ENCODE peak calls at places on chromosomes 3 and 15, in eight cellular contexts. One of them, this sample, is unnamed.

GRCh38 chr15:88994286-88994685 is 81.1 kb upstream of the MFGE8 start:
- DNase-seq in central memory CD4-positive, alpha-beta T cell: no peak
- DNase-seq in epithelial cell of esophagus: peak
- DNase-seq in DND-41: no peak
- DNase-seq in body of pancreas: no peak
- DNase-seq in activated CD4-positive, CD25-positive, alpha-beta regulatory T cell treated with anti-CD3 and anti-CD28 coated beads, Interleukin-2, amount 50 U/mL, for 72 hours: no peak
- DNase-seq in T-helper 9 cell: no peak
- DNase-seq in islet precursor cell: no peak
- DNase-seq in this sample: no peak

GRCh38 chr3:185270262-185270955 is 16.6 kb upstream of the EHHADH start:
- DNase-seq in islet precursor cell: peak
- DNase-seq in epithelial cell of esophagus: peak
- DNase-seq in T-helper 9 cell: no peak
- DNase-seq in activated CD4-positive, CD25-positive, alpha-beta regulatory T cell treated with anti-CD3 and anti-CD28 coated beads, Interleukin-2, amount 50 U/mL, for 72 hours: no peak
- DNase-seq in central memory CD4-positive, alpha-beta T cell: no peak
- DNase-seq in body of pancreas: peak
- DNase-seq in DND-41: no peak
- DNase-seq in this sample: peak

GRCh38 chr15:53787349-53787748 is 27.9 kb upstream of the WDR72 start:
- DNase-seq in T-helper 9 cell: no peak
- DNase-seq in body of pancreas: no peak
- DNase-seq in epithelial cell of esophagus: no peak
- DNase-seq in islet precursor cell: no peak
- DNase-seq in activated CD4-positive, CD25-positive, alpha-beta regulatory T cell treated with anti-CD3 and anti-CD28 coated beads, Interleukin-2, amount 50 U/mL, for 72 hours: no peak
- DNase-seq in central memory CD4-positive, alpha-beta T cell: no peak
- DNase-seq in DND-41: no peak
- DNase-seq in this sample: no peak

GRCh38 chr3:143337387-143337786 is 217.8 kb downstream of the CHST2 start:
- DNase-seq in central memory CD4-positive, alpha-beta T cell: no peak
- DNase-seq in DND-41: no peak
- DNase-seq in T-helper 9 cell: no peak
- DNase-seq in activated CD4-positive, CD25-positive, alpha-beta regulatory T cell treated with anti-CD3 and anti-CD28 coated beads, Interleukin-2, amount 50 U/mL, for 72 hours: no peak
- DNase-seq in islet precursor cell: no peak
- DNase-seq in body of pancreas: no peak
- DNase-seq in epithelial cell of esophagus: no peak
- DNase-seq in this sample: no peak

GRCh38 chr3:104992618-104993017 is 374.1 kb upstream of the ALCAM start:
- DNase-seq in central memory CD4-positive, alpha-beta T cell: no peak
- DNase-seq in activated CD4-positive, CD25-positive, alpha-beta regulatory T cell treated with anti-CD3 and anti-CD28 coated beads, Interleukin-2, amount 50 U/mL, for 72 hours: no peak
- DNase-seq in islet precursor cell: no peak
- DNase-seq in T-helper 9 cell: no peak
- DNase-seq in DND-41: no peak
- DNase-seq in body of pancreas: no peak
- DNase-seq in epithelial cell of esophagus: no peak
- DNase-seq in this sample: no peak

GRCh38 chr3:143529018-143529478 is 319.2 kb downstream of the SLC9A9 start:
- DNase-seq in T-helper 9 cell: no peak
- DNase-seq in central memory CD4-positive, alpha-beta T cell: no peak
- DNase-seq in activated CD4-positive, CD25-positive, alpha-beta regulatory T cell treated with anti-CD3 and anti-CD28 coated beads, Interleukin-2, amount 50 U/mL, for 72 hours: no peak
- DNase-seq in DND-41: peak
- DNase-seq in body of pancreas: no peak
- DNase-seq in epithelial cell of esophagus: no peak
- DNase-seq in islet precursor cell: no peak
- DNase-seq in this sample: no peak

GRCh38 chr15:32649336-32649735 is 7.8 kb downstream of the SCG5 start:
- DNase-seq in body of pancreas: peak
- DNase-seq in DND-41: no peak
- DNase-seq in activated CD4-positive, CD25-positive, alpha-beta regulatory T cell treated with anti-CD3 and anti-CD28 coated beads, Interleukin-2, amount 50 U/mL, for 72 hours: no peak
- DNase-seq in islet precursor cell: no peak
- DNase-seq in T-helper 9 cell: no peak
- DNase-seq in epithelial cell of esophagus: peak
- DNase-seq in central memory CD4-positive, alpha-beta T cell: no peak
- DNase-seq in this sample: peak

GRCh38 chr15:84826369-84826823 is 9.2 kb downstream of the ALPK3 start:
- DNase-seq in T-helper 9 cell: no peak
- DNase-seq in DND-41: no peak
- DNase-seq in activated CD4-positive, CD25-positive, alpha-beta regulatory T cell treated with anti-CD3 and anti-CD28 coated beads, Interleukin-2, amount 50 U/mL, for 72 hours: no peak
- DNase-seq in body of pancreas: peak
- DNase-seq in epithelial cell of esophagus: peak
- DNase-seq in islet precursor cell: peak
- DNase-seq in central memory CD4-positive, alpha-beta T cell: no peak
- DNase-seq in this sample: no peak

GRCh38 chr3:123870033-123870432 is 14.1 kb downstream of the MYLK start:
- DNase-seq in DND-41: no peak
- DNase-seq in T-helper 9 cell: no peak
- DNase-seq in epithelial cell of esophagus: peak
- DNase-seq in central memory CD4-positive, alpha-beta T cell: no peak
- DNase-seq in islet precursor cell: no peak
- DNase-seq in body of pancreas: no peak
- DNase-seq in activated CD4-positive, CD25-positive, alpha-beta regulatory T cell treated with anti-CD3 and anti-CD28 coated beads, Interleukin-2, amount 50 U/mL, for 72 hours: no peak
- DNase-seq in this sample: no peak

GRCh38 chr15:45732544-45733130 is 97.8 kb downstream of the SQOR start:
- DNase-seq in central memory CD4-positive, alpha-beta T cell: no peak
- DNase-seq in body of pancreas: no peak
- DNase-seq in islet precursor cell: no peak
- DNase-seq in activated CD4-positive, CD25-positive, alpha-beta regulatory T cell treated with anti-CD3 and anti-CD28 coated beads, Interleukin-2, amount 50 U/mL, for 72 hours: no peak
- DNase-seq in T-helper 9 cell: no peak
- DNase-seq in DND-41: no peak
- DNase-seq in epithelial cell of esophagus: no peak
- DNase-seq in this sample: no peak

GRCh38 chr3:29381595-29381994 is 100.7 kb downstream of the RBMS3 start:
- DNase-seq in body of pancreas: no peak
- DNase-seq in islet precursor cell: no peak
- DNase-seq in epithelial cell of esophagus: peak
- DNase-seq in central memory CD4-positive, alpha-beta T cell: no peak
- DNase-seq in T-helper 9 cell: no peak
- DNase-seq in activated CD4-positive, CD25-positive, alpha-beta regulatory T cell treated with anti-CD3 and anti-CD28 coated beads, Interleukin-2, amount 50 U/mL, for 72 hours: no peak
- DNase-seq in DND-41: no peak
- DNase-seq in this sample: peak

GRCh38 chr3:69239063-69239462 is 116.7 kb upstream of the LMOD3 start:
- DNase-seq in activated CD4-positive, CD25-positive, alpha-beta regulatory T cell treated with anti-CD3 and anti-CD28 coated beads, Interleukin-2, amount 50 U/mL, for 72 hours: no peak
- DNase-seq in body of pancreas: no peak
- DNase-seq in islet precursor cell: peak
- DNase-seq in central memory CD4-positive, alpha-beta T cell: no peak
- DNase-seq in DND-41: no peak
- DNase-seq in epithelial cell of esophagus: no peak
- DNase-seq in T-helper 9 cell: no peak
- DNase-seq in this sample: no peak

GRCh38 chr15:59298255-59298856 is 74.3 kb downstream of the MYO1E start:
- DNase-seq in T-helper 9 cell: no peak
- DNase-seq in epithelial cell of esophagus: peak
- DNase-seq in DND-41: no peak
- DNase-seq in body of pancreas: no peak
- DNase-seq in islet precursor cell: peak
- DNase-seq in central memory CD4-positive, alpha-beta T cell: peak
- DNase-seq in activated CD4-positive, CD25-positive, alpha-beta regulatory T cell treated with anti-CD3 and anti-CD28 coated beads, Interleukin-2, amount 50 U/mL, for 72 hours: no peak
- DNase-seq in this sample: no peak

GRCh38 chr3:106262976-106263375 is 394.2 kb upstream of the CBLB start:
- DNase-seq in body of pancreas: no peak
- DNase-seq in epithelial cell of esophagus: no peak
- DNase-seq in central memory CD4-positive, alpha-beta T cell: no peak
- DNase-seq in T-helper 9 cell: no peak
- DNase-seq in activated CD4-positive, CD25-positive, alpha-beta regulatory T cell treated with anti-CD3 and anti-CD28 coated beads, Interleukin-2, amount 50 U/mL, for 72 hours: no peak
- DNase-seq in DND-41: no peak
- DNase-seq in islet precursor cell: no peak
- DNase-seq in this sample: peak

GRCh38 chr3:186021673-186022362 is 84.0 kb upstream of the TRA2B start:
- DNase-seq in islet precursor cell: peak
- DNase-seq in activated CD4-positive, CD25-positive, alpha-beta regulatory T cell treated with anti-CD3 and anti-CD28 coated beads, Interleukin-2, amount 50 U/mL, for 72 hours: no peak
- DNase-seq in DND-41: no peak
- DNase-seq in central memory CD4-positive, alpha-beta T cell: no peak
- DNase-seq in T-helper 9 cell: no peak
- DNase-seq in body of pancreas: no peak
- DNase-seq in epithelial cell of esophagus: peak
- DNase-seq in this sample: peak

GRCh38 chr3:10707089-10707983 is 108.7 kb upstream of the SLC6A11 start:
- DNase-seq in epithelial cell of esophagus: no peak
- DNase-seq in body of pancreas: no peak
- DNase-seq in activated CD4-positive, CD25-positive, alpha-beta regulatory T cell treated with anti-CD3 and anti-CD28 coated beads, Interleukin-2, amount 50 U/mL, for 72 hours: no peak
- DNase-seq in islet precursor cell: peak
- DNase-seq in DND-41: no peak
- DNase-seq in central memory CD4-positive, alpha-beta T cell: no peak
- DNase-seq in T-helper 9 cell: no peak
- DNase-seq in this sample: no peak

GRCh38 chr15:49421991-49422390 is 1.1 kb upstream of the FGF7 start:
- DNase-seq in epithelial cell of esophagus: peak
- DNase-seq in DND-41: peak
- DNase-seq in T-helper 9 cell: peak
- DNase-seq in body of pancreas: peak
- DNase-seq in central memory CD4-positive, alpha-beta T cell: peak
- DNase-seq in islet precursor cell: no peak
- DNase-seq in activated CD4-positive, CD25-positive, alpha-beta regulatory T cell treated with anti-CD3 and anti-CD28 coated beads, Interleukin-2, amount 50 U/mL, for 72 hours: no peak
- DNase-seq in this sample: peak

GRCh38 chr15:52862657-52863056 is 72.5 kb upstream of the ONECUT1 start:
- DNase-seq in islet precursor cell: no peak
- DNase-seq in central memory CD4-positive, alpha-beta T cell: no peak
- DNase-seq in body of pancreas: no peak
- DNase-seq in activated CD4-positive, CD25-positive, alpha-beta regulatory T cell treated with anti-CD3 and anti-CD28 coated beads, Interleukin-2, amount 50 U/mL, for 72 hours: no peak
- DNase-seq in DND-41: no peak
- DNase-seq in epithelial cell of esophagus: no peak
- DNase-seq in T-helper 9 cell: no peak
- DNase-seq in this sample: no peak

GRCh38 chr3:196287066-196287404 is 491 bp downstream of the PCYT1A start:
- DNase-seq in islet precursor cell: no peak
- DNase-seq in T-helper 9 cell: peak
- DNase-seq in DND-41: peak
- DNase-seq in body of pancreas: no peak
- DNase-seq in epithelial cell of esophagus: peak
- DNase-seq in activated CD4-positive, CD25-positive, alpha-beta regulatory T cell treated with anti-CD3 and anti-CD28 coated beads, Interleukin-2, amount 50 U/mL, for 72 hours: no peak
- DNase-seq in central memory CD4-positive, alpha-beta T cell: no peak
- DNase-seq in this sample: no peak

GRCh38 chr15:75049392-75049791 is 26.0 kb downstream of the PPCDC start:
- DNase-seq in T-helper 9 cell: no peak
- DNase-seq in activated CD4-positive, CD25-positive, alpha-beta regulatory T cell treated with anti-CD3 and anti-CD28 coated beads, Interleukin-2, amount 50 U/mL, for 72 hours: no peak
- DNase-seq in body of pancreas: peak
- DNase-seq in DND-41: no peak
- DNase-seq in islet precursor cell: no peak
- DNase-seq in epithelial cell of esophagus: no peak
- DNase-seq in central memory CD4-positive, alpha-beta T cell: no peak
- DNase-seq in this sample: no peak

GRCh38 chr3:186277268-186277909 is 84.6 kb downstream of the DGKG start:
- DNase-seq in DND-41: no peak
- DNase-seq in activated CD4-positive, CD25-positive, alpha-beta regulatory T cell treated with anti-CD3 and anti-CD28 coated beads, Interleukin-2, amount 50 U/mL, for 72 hours: no peak
- DNase-seq in central memory CD4-positive, alpha-beta T cell: no peak
- DNase-seq in epithelial cell of esophagus: peak
- DNase-seq in T-helper 9 cell: no peak
- DNase-seq in islet precursor cell: no peak
- DNase-seq in body of pancreas: peak
- DNase-seq in this sample: peak

GRCh38 chr3:56799251-56799882 is 2.4 kb downstream of the ARHGEF3 start:
- DNase-seq in activated CD4-positive, CD25-positive, alpha-beta regulatory T cell treated with anti-CD3 and anti-CD28 coated beads, Interleukin-2, amount 50 U/mL, for 72 hours: no peak
- DNase-seq in T-helper 9 cell: no peak
- DNase-seq in central memory CD4-positive, alpha-beta T cell: peak
- DNase-seq in islet precursor cell: peak
- DNase-seq in epithelial cell of esophagus: peak
- DNase-seq in DND-41: peak
- DNase-seq in body of pancreas: peak
- DNase-seq in this sample: no peak

This sample was measured in brain microvascular endothelial cell.